ENCODE peak calls at places on chromosome 5, in nine cellular contexts. W, Z, J, I, K, C, G, N and H are unnamed samples.
A peak's percentile ranks its signal among the peaks of the same experiment; 100 is the strongest.

GRCh38 chr5:34586117-34586885 is 69.8 kb upstream of the RAI14 start:
- DNase-seq in W (peak; percentile 61), Z (no peak), J (no peak), I (peak; percentile 95), K (no peak), C (no peak), G (peak; percentile 95), N (no peak), H (no peak)

GRCh38 chr5:109655841-109656240 is 33.9 kb upstream of the MAN2A1 start:
- DNase-seq in W (no peak), Z (no peak), J (no peak), I (no peak), K (no peak), C (no peak), G (no peak), N (no peak), H (no peak)

GRCh38 chr5:55991768-55992486 is 2.8 kb downstream of the IL6ST start:
- DNase-seq in W (no peak), Z (no peak), J (peak; percentile 66), I (no peak), K (no peak), C (no peak), G (peak; percentile 30), N (no peak), H (no peak)

GRCh38 chr5:163565931-163566608 is 60.7 kb downstream of the MAT2B start:
- DNase-seq in W (no peak), Z (no peak), J (peak; percentile 45), I (peak; percentile 6), K (peak; percentile 15), C (no peak), G (no peak), N (no peak), H (no peak)

GRCh38 chr5:162268694-162269481 is 201.3 kb downstream of the GABRG2 start:
- DNase-seq in W (no peak), Z (no peak), J (peak; percentile 62), I (no peak), K (no peak), C (no peak), G (no peak), N (no peak), H (no peak)

GRCh38 chr5:176133289-176133870 is 104.8 kb upstream of the SIMC1 start:
- DNase-seq in W (no peak), Z (no peak), J (no peak), I (no peak), K (no peak), C (no peak), G (no peak), N (no peak), H (no peak)

GRCh38 chr5:17227868-17228267 is 10.4 kb downstream of the BASP1 start:
- DNase-seq in W (no peak), Z (no peak), J (no peak), I (no peak), K (no peak), C (no peak), G (no peak), N (no peak), H (no peak)

GRCh38 chr5:62354028-62354874 is 48.2 kb downstream of the KIF2A start:
- DNase-seq in W (peak; percentile 21), Z (no peak), J (peak; percentile 55), I (peak; percentile 69), K (peak; percentile 57), C (peak; percentile 31), G (peak; percentile 70), N (no peak), H (no peak)

GRCh38 chr5:18533137-18533536 is 898.9 kb downstream of the TAF11L14 start:
- DNase-seq in W (no peak), Z (no peak), J (no peak), I (no peak), K (no peak), C (no peak), G (no peak), N (no peak), H (no peak)

GRCh38 chr5:120609570-120609969 is 145.5 kb downstream of the PRR16 start:
- DNase-seq in W (no peak), Z (no peak), J (no peak), I (no peak), K (no peak), C (no peak), G (peak; percentile 22), N (no peak), H (no peak)

GRCh38 chr5:23139338-23140171 is 286.4 kb upstream of the CDH12 start:
- DNase-seq in W (no peak), Z (no peak), J (peak; percentile 41), I (peak; percentile 14), K (no peak), C (no peak), G (peak; percentile 36), N (no peak), H (no peak)

GRCh38 chr5:88503065-88503394 is 234.4 kb upstream of the TMEM161B start:
- DNase-seq in W (no peak), Z (no peak), J (no peak), I (no peak), K (no peak), C (no peak), G (no peak), N (no peak), H (no peak)

GRCh38 chr5:74401566-74402320 is 238.8 kb downstream of the ENC1 start:
- DNase-seq in W (peak; percentile 52), Z (no peak), J (no peak), I (no peak), K (no peak), C (no peak), G (no peak), N (no peak), H (no peak)

GRCh38 chr5:1391691-1392090 is 46.8 kb upstream of the CLPTM1L start:
- DNase-seq in W (no peak), Z (peak; percentile 21), J (no peak), I (no peak), K (no peak), C (no peak), G (no peak), N (no peak), H (no peak)
- TF ChIP-seq CTCF in W (no peak), Z (no peak), J (no peak), I (no peak), K (no peak), C (no peak), G (no peak), N (no peak), H (no peak)

GRCh38 chr5:133867341-133867740 is 101.1 kb downstream of the C5orf15 start:
- DNase-seq in W (no peak), Z (peak; percentile 12), J (no peak), I (no peak), K (no peak), C (no peak), G (no peak), N (no peak), H (no peak)

GRCh38 chr5:133867851-133868545 is 100.4 kb downstream of the C5orf15 start:
- DNase-seq in W (no peak), Z (peak; percentile 26), J (no peak), I (no peak), K (no peak), C (no peak), G (no peak), N (no peak), H (no peak)

GRCh38 chr5:133869675-133869978 is 98.8 kb downstream of the C5orf15 start:
- DNase-seq in W (no peak), Z (peak; percentile 87), J (no peak), I (no peak), K (peak; percentile 32), C (no peak), G (peak; percentile 6), N (peak; percentile 85), H (peak; percentile 28)

GRCh38 chr5:133870661-133871060 is 97.8 kb downstream of the C5orf15 start:
- DNase-seq in W (peak; percentile 58), Z (peak; percentile 21), J (no peak), I (no peak), K (no peak), C (no peak), G (peak; percentile 93), N (no peak), H (no peak)

GRCh38 chr5:133868946-133869674 is 99.3 kb downstream of the C5orf15 start:
- DNase-seq in W (no peak), Z (peak; percentile 88), J (peak; percentile 79), I (peak; percentile 75), K (peak; percentile 61), C (peak; percentile 53), G (peak; percentile 73), N (peak; percentile 62), H (peak; percentile 77)
- TF ChIP-seq CTCF in W (peak; percentile 86), Z (peak; percentile 78), J (peak; percentile 85), I (peak; percentile 91), K (peak; percentile 63), C (peak; percentile 90), G (peak; percentile 82), N (peak; percentile 82), H (peak; percentile 63)

GRCh38 chr5:126836778-126837177 is 59.8 kb downstream of the LMNB1 start:
- DNase-seq in W (no peak), Z (no peak), J (no peak), I (no peak), K (no peak), C (no peak), G (no peak), N (no peak), H (no peak)

GRCh38 chr5:126837242-126837641 is 60.3 kb downstream of the LMNB1 start:
- DNase-seq in W (no peak), Z (no peak), J (no peak), I (no peak), K (no peak), C (no peak), G (no peak), N (no peak), H (no peak)

DNA sequence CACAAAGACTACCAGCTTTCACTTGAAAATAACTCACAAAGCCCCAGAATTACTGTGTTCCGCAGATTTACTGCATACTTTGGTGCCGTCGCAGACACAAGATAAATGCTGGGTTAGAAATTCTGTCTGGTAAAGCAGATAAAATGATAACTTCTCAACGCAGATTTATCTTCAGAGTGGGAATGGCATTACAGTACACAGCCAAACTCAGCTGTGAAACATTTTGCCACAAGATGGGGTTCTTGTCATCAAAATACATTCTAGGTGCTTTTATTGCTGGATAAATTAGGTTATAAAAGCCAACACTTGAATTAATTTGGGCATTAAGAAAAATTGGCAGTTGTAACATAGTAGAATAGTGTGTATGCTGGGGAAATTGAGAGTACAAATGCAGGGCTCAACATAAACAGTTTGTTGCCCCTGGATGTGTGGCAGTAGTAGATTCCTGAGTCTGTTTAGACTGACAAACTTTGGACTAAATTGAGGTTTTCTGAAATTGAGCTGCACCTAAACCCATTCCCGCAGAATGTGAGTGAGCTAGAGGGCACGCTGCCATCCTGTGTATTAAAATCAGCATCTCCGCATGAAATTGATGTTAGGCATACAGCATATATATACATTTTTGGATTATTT is 61.1 kb downstream of the LMNB1 start:
- DNase-seq in W (no peak), Z (no peak), J (no peak), I (no peak), K (no peak), C (no peak), G (peak; percentile 43), N (no peak), H (no peak)
- TF ChIP-seq CTCF in W (no peak), Z (peak; percentile 45), J (no peak), I (peak; percentile 22), K (no peak), C (no peak), G (peak; percentile 46), N (peak; percentile 10), H (peak; percentile 25)

DNA sequence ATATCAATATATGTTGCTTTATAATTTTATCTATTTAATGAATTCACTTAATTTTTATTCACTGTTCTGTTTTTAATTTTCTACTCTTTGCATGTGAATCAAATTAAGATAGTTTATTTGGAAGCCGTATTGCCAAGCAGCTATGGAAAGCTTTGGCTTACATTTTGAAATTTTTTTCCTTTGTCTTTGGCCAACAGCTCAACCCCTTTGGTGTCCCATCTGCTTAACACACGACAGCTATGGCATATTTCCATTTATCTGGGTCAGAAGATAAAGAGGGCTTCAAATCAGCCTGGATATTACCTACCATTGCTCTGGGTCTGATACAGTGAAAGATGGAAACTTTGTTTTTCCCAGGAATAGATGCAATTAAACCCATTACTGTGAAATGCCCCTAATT is 201.0 kb downstream of the WDR70 start:
- DNase-seq in W (no peak), Z (no peak), J (no peak), I (no peak), K (no peak), C (no peak), G (no peak), N (no peak), H (no peak)
- TF ChIP-seq CTCF in W (no peak), Z (no peak), J (no peak), I (no peak), K (no peak), C (no peak), G (no peak), N (no peak), H (no peak)